ENCODE peak calls at places on chromosomes 2 and 18, in five cellular contexts. One of them, this sample, is unnamed.

GRCh38 chr18:74290831-74291770 is 662 bp downstream of the CYB5A start:
- DNase-seq in endothelial cell: no peak
- DNase-seq in uterus: peak; percentile 27
- DNase-seq in non-pigmented ciliary epithelial cell: no peak
- DNase-seq in aorta: no peak
- DNase-seq in this sample: peak; percentile 75

GRCh38 chr2:20185176-20186022 is 39.5 kb downstream of the SDC1 start:
- DNase-seq in endothelial cell: no peak
- DNase-seq in aorta: peak; percentile 62
- DNase-seq in uterus: no peak
- DNase-seq in non-pigmented ciliary epithelial cell: peak; percentile 56
- DNase-seq in this sample: no peak

GRCh38 chr18:51647346-51647745 is 449.9 kb upstream of the MEX3C start:
- DNase-seq in uterus: no peak
- DNase-seq in non-pigmented ciliary epithelial cell: no peak
- DNase-seq in endothelial cell: no peak
- DNase-seq in aorta: no peak
- DNase-seq in this sample: no peak

GRCh38 chr2:225457462-225457861 is 58.0 kb downstream of the NYAP2 start:
- DNase-seq in non-pigmented ciliary epithelial cell: no peak
- DNase-seq in endothelial cell: no peak
- DNase-seq in uterus: no peak
- DNase-seq in aorta: no peak
- DNase-seq in this sample: no peak

GRCh38 chr2:5748391-5748790 is 56.2 kb downstream of the SOX11 start:
- DNase-seq in endothelial cell: no peak
- DNase-seq in non-pigmented ciliary epithelial cell: no peak
- DNase-seq in aorta: no peak
- DNase-seq in uterus: no peak
- DNase-seq in this sample: no peak

GRCh38 chr2:144124882-144125281 is 395.0 kb downstream of the ZEB2 start:
- DNase-seq in non-pigmented ciliary epithelial cell: no peak
- DNase-seq in uterus: no peak
- DNase-seq in aorta: no peak
- DNase-seq in endothelial cell: no peak
- DNase-seq in this sample: no peak

GRCh38 chr2:142153601-142154000 is 22.8 kb upstream of the LRP1B start:
- DNase-seq in non-pigmented ciliary epithelial cell: no peak
- DNase-seq in uterus: no peak
- DNase-seq in endothelial cell: no peak
- DNase-seq in aorta: no peak
- DNase-seq in this sample: no peak

GRCh38 chr18:686339-687111 is 25.9 kb downstream of the ENOSF1 start:
- DNase-seq in uterus: no peak
- DNase-seq in endothelial cell: no peak
- DNase-seq in aorta: no peak
- DNase-seq in non-pigmented ciliary epithelial cell: no peak
- DNase-seq in this sample: no peak

GRCh38 chr2:70854416-70854815 is 18.8 kb upstream of the CD207 start:
- DNase-seq in aorta: no peak
- DNase-seq in endothelial cell: no peak
- DNase-seq in non-pigmented ciliary epithelial cell: no peak
- DNase-seq in uterus: no peak
- DNase-seq in this sample: no peak

GRCh38 chr18:54829856-54830255 is 1.6 kb downstream of the RAB27B start:
- DNase-seq in uterus: no peak
- DNase-seq in endothelial cell: no peak
- DNase-seq in non-pigmented ciliary epithelial cell: no peak
- DNase-seq in aorta: no peak
- DNase-seq in this sample: no peak

GRCh38 chr2:180195847-180196246 is 188.8 kb upstream of the CWC22 start:
- DNase-seq in uterus: no peak
- DNase-seq in aorta: no peak
- DNase-seq in non-pigmented ciliary epithelial cell: no peak
- DNase-seq in endothelial cell: no peak
- DNase-seq in this sample: no peak

GRCh38 chr2:32688511-32688910 is 60.7 kb downstream of the TTC27 start:
- DNase-seq in aorta: no peak
- DNase-seq in non-pigmented ciliary epithelial cell: peak; percentile 46
- DNase-seq in uterus: no peak
- DNase-seq in endothelial cell: no peak
- DNase-seq in this sample: no peak

GRCh38 chr2:24972315-24972958 is 682 bp upstream of the DNAJC27 start:
- DNase-seq in endothelial cell: peak; percentile 19
- DNase-seq in non-pigmented ciliary epithelial cell: no peak
- DNase-seq in aorta: no peak
- DNase-seq in uterus: peak; percentile 34
- DNase-seq in this sample: peak; percentile 50

GRCh38 chr2:233455006-233455405 is 100.7 kb downstream of the DGKD start:
- DNase-seq in aorta: no peak
- DNase-seq in endothelial cell: no peak
- DNase-seq in non-pigmented ciliary epithelial cell: no peak
- DNase-seq in uterus: no peak
- DNase-seq in this sample: no peak

This sample was measured in left colon.